ENCODE peak calls at places on chromosomes 6 and 20, in ten cellular contexts. Z, F, P, L, G, Y, N, T, X and E are unnamed samples.

GRCh38 chr20:47686545-47686944 is 98.7 kb downstream of the SULF2 start:
- DNase-seq in F (no peak), Y (no peak), L (no peak), Z (no peak), G (peak), P (no peak), N (no peak), X (no peak), T (no peak), E (no peak)

GRCh38 chr6:13761361-13762036 is 49.9 kb upstream of the RANBP9 start:
- DNase-seq in G (no peak), T (no peak), P (no peak), Z (no peak), X (no peak), Y (no peak), L (no peak), N (no peak), F (no peak), E (no peak)

GRCh38 chr20:59644371-59644939 is 40.1 kb downstream of the PHACTR3 start:
- DNase-seq in X (no peak), Z (no peak), L (no peak), T (no peak), G (no peak), Y (no peak), N (no peak), P (no peak), F (no peak), E (peak)

GRCh38 chr6:112920994-112921393 is 573.9 kb downstream of the RFPL4B start:
- DNase-seq in Z (no peak), T (no peak), G (no peak), L (no peak), P (no peak), X (no peak), Y (no peak), N (no peak), F (no peak), E (no peak)

GRCh38 chr6:169978615-169979161 is 227.3 kb downstream of the ERMARD start:
- DNase-seq in P (no peak), N (no peak), X (no peak), G (no peak), Y (no peak), Z (peak), F (no peak), L (no peak), T (no peak), E (no peak)

GRCh38 chr6:52362443-52363221 is 681 bp downstream of the PAQR8 start:
- DNase-seq in T (peak), P (no peak), F (no peak), N (peak), G (peak), Y (no peak), X (peak), Z (peak), L (no peak), E (peak)

GRCh38 chr6:92784235-92784634 is 635.1 kb downstream of the EPHA7 start:
- DNase-seq in T (no peak), X (no peak), F (no peak), L (no peak), Z (no peak), G (no peak), P (no peak), Y (no peak), N (no peak), E (no peak)

GRCh38 chr6:127618729-127619128 is 41.8 kb downstream of the C6orf58 start:
- DNase-seq in P (no peak), X (no peak), L (no peak), G (no peak), Z (no peak), T (no peak), F (no peak), N (no peak), Y (no peak), E (no peak)

GRCh38 chr6:79269877-79270276 is 35.4 kb upstream of the HMGN3 start:
- DNase-seq in Y (no peak), X (peak), T (peak), F (no peak), P (no peak), Z (no peak), N (no peak), L (no peak), G (no peak), E (no peak)

GRCh38 chr6:107727096-107727757 is 96.9 kb downstream of the SCML4 start:
- DNase-seq in G (no peak), N (no peak), F (no peak), L (no peak), T (no peak), Z (peak), P (no peak), Y (no peak), X (no peak), E (no peak)

GRCh38 chr6:74091133-74091793 is 395.3 kb downstream of the CD109 start:
- DNase-seq in X (peak), L (no peak), Z (no peak), G (no peak), Y (no peak), P (no peak), N (peak), F (no peak), T (peak), E (no peak)

GRCh38 chr6:159961523-159961922 is 7.4 kb upstream of the IGF2R start:
- DNase-seq in F (no peak), L (no peak), N (peak), P (no peak), G (no peak), Z (no peak), T (no peak), Y (no peak), X (no peak), E (no peak)

GRCh38 chr6:123655520-123656306 is 19.0 kb upstream of the TRDN start:
- DNase-seq in Y (no peak), P (no peak), X (peak), T (peak), N (no peak), Z (no peak), F (no peak), G (no peak), L (no peak), E (no peak)

GRCh38 chr20:10510216-10510615 is 75.1 kb downstream of the SLX4IP start:
- DNase-seq in Y (no peak), G (no peak), Z (no peak), P (no peak), L (no peak), X (no peak), N (no peak), F (no peak), T (no peak), E (no peak)

GRCh38 chr6:129661478-129662405 is 48.2 kb downstream of the ARHGAP18 start:
- DNase-seq in T (no peak), P (no peak), G (no peak), Y (no peak), X (no peak), F (no peak), Z (no peak), N (peak), L (no peak), E (no peak)

GRCh38 chr6:63529498-63529897 is 42.8 kb upstream of the LOC128125822 start:
- DNase-seq in N (no peak), F (no peak), L (no peak), Y (no peak), Z (no peak), X (no peak), P (no peak), G (no peak), T (no peak), E (no peak)

GRCh38 chr20:23147964-23148720 is 62.0 kb upstream of the CD93 start:
- DNase-seq in G (no peak), N (peak), Y (peak), T (peak), P (no peak), F (no peak), L (no peak), Z (peak), X (peak), E (peak)

GRCh38 chr20:31835977-31836852 is 9.2 kb downstream of the FOXS1 start:
- DNase-seq in N (peak), T (peak), P (no peak), X (peak), F (no peak), Z (peak), L (no peak), Y (peak), G (peak), E (peak)

GRCh38 chr20:41149679-41150131 is 12.4 kb downstream of the PLCG1 start:
- DNase-seq in T (peak), P (no peak), X (no peak), N (no peak), G (no peak), F (no peak), L (no peak), Z (no peak), Y (no peak), E (peak)

GRCh38 chr6:138493413-138493812 is 5.9 kb downstream of the NHSL1 start:
- DNase-seq in N (no peak), G (no peak), Z (no peak), T (peak), P (no peak), F (no peak), Y (no peak), X (no peak), L (no peak), E (no peak)

GRCh38 chr20:17822039-17822438 is 122.3 kb downstream of the BANF2 start:
- DNase-seq in G (no peak), F (no peak), Y (no peak), X (no peak), P (no peak), Z (no peak), N (peak), T (peak), L (no peak), E (peak)

GRCh38 chr6:82959385-82959941 is 106.2 kb downstream of the UBE3D start:
- DNase-seq in T (no peak), Y (no peak), F (no peak), P (no peak), N (no peak), Z (no peak), X (no peak), L (peak), G (no peak), E (no peak)

GRCh38 chr20:43799150-43799711 is 72.4 kb upstream of the GTSF1L start:
- DNase-seq in P (no peak), T (no peak), Z (no peak), F (no peak), Y (no peak), L (no peak), G (peak), X (no peak), N (peak), E (no peak)

GRCh38 chr6:109891924-109892323 is 86.2 kb upstream of the GPR6 start:
- DNase-seq in N (no peak), P (no peak), G (no peak), Y (peak), L (no peak), T (no peak), X (peak), Z (no peak), F (no peak), E (no peak)

GRCh38 chr6:113650610-113650979 is 206.6 kb upstream of the MARCKS start:
- DNase-seq in P (no peak), L (no peak), N (no peak), F (no peak), Z (no peak), G (no peak), T (no peak), X (no peak), Y (no peak), E (no peak)

GRCh38 chr6:150008588-150008987 is 16.7 kb downstream of the RAET1L start:
- DNase-seq in Z (peak), Y (no peak), N (no peak), F (no peak), T (peak), P (no peak), G (no peak), L (no peak), X (no peak), E (no peak)

GRCh38 chr20:49323622-49324238 is 45.9 kb upstream of the ZNFX1 start:
- DNase-seq in Y (no peak), N (peak), Z (no peak), T (peak), X (peak), G (no peak), P (no peak), L (no peak), F (no peak), E (no peak)

GRCh38 chr20:4546786-4547185 is 174.9 kb upstream of the PRND start:
- DNase-seq in G (no peak), N (no peak), X (no peak), Y (no peak), F (no peak), P (no peak), T (peak), L (no peak), Z (no peak), E (no peak)

GRCh38 chr20:1764136-1765033 is 106.8 kb upstream of the SIRPG start:
- DNase-seq in P (peak), Z (peak), G (peak), T (peak), L (peak), F (no peak), N (peak), Y (peak), X (peak), E (peak)

GRCh38 chr6:67210450-67210849 is 1424.6 kb upstream of the ADGRB3 start:
- DNase-seq in Z (no peak), T (no peak), L (no peak), N (no peak), X (no peak), G (no peak), P (no peak), Y (no peak), F (no peak), E (no peak)

GRCh38 chr6:138428943-138429616 is 25.1 kb downstream of the HEBP2 start:
- DNase-seq in Y (no peak), N (peak), T (peak), X (peak), Z (no peak), G (no peak), F (no peak), L (no peak), P (peak), E (no peak)

GRCh38 chr6:157193443-157193996 is 129.8 kb downstream of the TMEM242 start:
- DNase-seq in P (no peak), F (no peak), N (no peak), X (no peak), L (no peak), G (no peak), Z (no peak), T (no peak), Y (no peak), E (no peak)

GRCh38 chr20:45440891-45441685 is 25.1 kb downstream of the PIGT start:
- DNase-seq in P (no peak), L (no peak), T (no peak), Z (no peak), X (no peak), N (no peak), Y (no peak), G (no peak), F (no peak), E (no peak)